ENCODE peak calls at places on chromosomes 5 and 9, in seven cellular contexts. J is heart left ventricle, T is NB4, N is lower lobe of right lung, K is breast epithelium, F is right atrium auricular region, L is HepG2. P is an unnamed sample.

GRCh38 chr5:129019401-129019908 is 54.2 kb downstream of the SLC27A6 start:
- DNase-seq in J (no peak), T (no peak), N (no peak), K (no peak), F (no peak), L (no peak), P (no peak)

GRCh38 chr9:123309611-123310010 is 41.2 kb upstream of the STRBP start:
- DNase-seq in J (no peak), T (no peak), N (no peak), K (no peak), F (no peak), L (no peak), P (no peak)

GRCh38 chr9:36187414-36187813 is 3.3 kb upstream of the CLTA start:
- DNase-seq in J (no peak), T (no peak), N (no peak), K (no peak), F (no peak), L (no peak), P (no peak)

GRCh38 chr9:899440-900184 is 58.1 kb downstream of the DMRT1 start:
- DNase-seq in J (no peak), T (peak; percentile 98), N (no peak), K (no peak), F (no peak), L (no peak), P (no peak)

GRCh38 chr5:116947691-116948528 is 373.3 kb upstream of the SEMA6A start:
- DNase-seq in J (peak; percentile 42), T (peak; percentile 78), N (peak; percentile 63), K (peak; percentile 23), F (no peak), L (peak; percentile 76), P (no peak)

GRCh38 chr9:82117025-82117424 is 128.5 kb downstream of the SPATA31D1 start:
- DNase-seq in J (no peak), T (no peak), N (no peak), K (peak; percentile 21), F (no peak), L (no peak), P (no peak)

GRCh38 chr5:142156839-142157463 is 48.4 kb downstream of the NDFIP1 start:
- DNase-seq in J (no peak), T (peak; percentile 41), N (no peak), K (no peak), F (no peak), L (no peak), P (no peak)

GRCh38 chr9:16505159-16505558 is 365.3 kb downstream of the BNC2 start:
- DNase-seq in J (no peak), T (no peak), N (no peak), K (no peak), F (no peak), L (no peak), P (no peak)

GRCh38 chr5:106399381-106399780 is 1271.4 kb downstream of the EFNA5 start:
- DNase-seq in J (no peak), T (no peak), N (no peak), K (no peak), F (no peak), L (no peak), P (no peak)

GRCh38 chr5:127568166-127568565 is 50.7 kb downstream of the PRRC1 start:
- DNase-seq in J (no peak), T (peak; percentile 56), N (no peak), K (no peak), F (no peak), L (no peak), P (no peak)

GRCh38 chr5:42756630-42757601 is at the start of gene CCDC152:
- DNase-seq in J (no peak), T (no peak), N (no peak), K (no peak), F (no peak), L (no peak), P (no peak)

GRCh38 chr5:158634713-158635112 is 465.0 kb downstream of the EBF1 start:
- DNase-seq in J (no peak), T (no peak), N (no peak), K (no peak), F (no peak), L (no peak), P (no peak)

GRCh38 chr5:146947181-146947941 is 68.8 kb upstream of the PPP2R2B start:
- DNase-seq in J (no peak), T (peak; percentile 45), N (no peak), K (no peak), F (no peak), L (no peak), P (no peak)

GRCh38 chr9:108151161-108151586 is 661.6 kb upstream of the KLF4 start:
- DNase-seq in J (peak; percentile 20), T (peak; percentile 68), N (no peak), K (no peak), F (no peak), L (no peak), P (no peak)

GRCh38 chr9:121748727-121749546 is 97.5 kb downstream of the DAB2IP start:
- DNase-seq in J (peak; percentile 82), T (no peak), N (no peak), K (no peak), F (no peak), L (peak; percentile 26), P (no peak)

GRCh38 chr5:1919209-1919566 is 36.5 kb upstream of the IRX4 start:
- DNase-seq in J (no peak), T (no peak), N (no peak), K (no peak), F (no peak), L (no peak), P (no peak)

GRCh38 chr5:141849371-141850182 is 28.6 kb downstream of the PCDH1 start:
- DNase-seq in J (peak; percentile 93), T (peak; percentile 35), N (peak; percentile 93), K (peak; percentile 86), F (peak; percentile 75), L (peak; percentile 31), P (peak; percentile 31)

GRCh38 chr5:132782101-132782500 is 5.1 kb upstream of the SEPTIN8 start:
- DNase-seq in J (no peak), T (peak; percentile 64), N (no peak), K (no peak), F (no peak), L (no peak), P (no peak)

GRCh38 chr9:129868571-129869486 is 33.6 kb downstream of the USP20 start:
- DNase-seq in J (no peak), T (no peak), N (no peak), K (no peak), F (no peak), L (no peak), P (no peak)

GRCh38 chr9:129865668-129866320 is 30.5 kb downstream of the USP20 start:
- DNase-seq in J (no peak), T (no peak), N (no peak), K (no peak), F (no peak), L (no peak), P (no peak)

GRCh38 chr9:129866373-129867137 is 31.3 kb downstream of the USP20 start:
- DNase-seq in J (no peak), T (no peak), N (no peak), K (no peak), F (no peak), L (no peak), P (no peak)

GRCh38 chr9:129868033-129868395 is 32.8 kb downstream of the USP20 start:
- DNase-seq in J (no peak), T (no peak), N (no peak), K (no peak), F (no peak), L (no peak), P (no peak)

DNA sequence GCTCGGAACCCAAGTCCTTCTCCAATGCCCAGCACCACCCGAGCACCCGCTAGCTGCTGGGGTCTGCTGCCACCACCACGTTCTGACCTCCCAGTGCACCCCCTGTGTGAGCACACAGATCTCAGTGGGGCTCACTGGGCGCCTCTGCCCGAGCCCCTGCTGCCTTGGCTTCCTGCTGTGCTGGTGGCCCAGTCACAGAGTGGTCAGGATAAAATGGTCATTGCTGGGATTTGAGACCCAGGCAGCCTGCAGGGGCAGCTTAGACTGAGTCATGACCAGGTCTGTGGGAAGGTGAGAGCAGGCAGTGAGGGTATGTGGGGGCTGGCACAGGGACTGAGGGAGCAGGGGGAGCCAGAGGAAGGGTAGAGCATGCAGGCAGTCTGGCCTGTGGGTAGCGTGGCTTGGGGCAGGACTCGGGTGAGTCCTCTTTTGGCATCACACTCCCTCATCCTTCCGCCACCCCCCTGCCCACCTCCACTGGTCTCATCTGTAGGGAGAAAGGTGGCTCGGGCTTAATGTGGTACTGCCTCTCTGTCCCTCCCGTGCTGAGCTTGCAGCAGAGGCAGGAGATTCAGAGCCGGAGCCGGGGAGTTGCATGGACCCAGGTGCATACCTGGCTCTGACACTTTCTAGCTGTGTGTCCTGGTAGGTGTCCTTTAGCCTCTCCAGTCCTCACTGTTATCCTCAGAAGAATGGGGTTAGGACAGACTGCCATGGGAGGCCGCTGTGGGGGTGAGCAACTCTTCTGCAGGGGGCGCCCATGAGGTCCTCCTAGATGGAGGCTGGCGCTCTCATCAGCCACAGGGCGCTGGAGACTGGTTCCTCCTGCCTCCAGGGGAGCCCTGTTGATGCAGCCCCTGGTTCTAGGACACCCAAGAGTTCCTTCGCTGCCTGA is 32.1 kb downstream of the USP20 start:
- DNase-seq in J (no peak), T (peak; percentile 34), N (no peak), K (no peak), F (no peak), L (no peak), P (no peak)
- TF ChIP-seq CTCF in J (no peak), T (peak; percentile 19), N (no peak), K (no peak), F (no peak), L (peak; percentile 13), P (no peak)

GRCh38 chr9:128685022-128685332 is 4.0 kb upstream of the SET start:
- DNase-seq in J (no peak), T (no peak), N (no peak), K (no peak), F (no peak), L (peak; percentile 82), P (no peak)
- H3K4me3 ChIP-seq in J (no peak overlapping the region), T (peak overlapping the region; percentile 92), N (peak overlapping the region; percentile 79), K (no peak overlapping the region), F (no peak overlapping the region), L (peak overlapping the region; percentile 60), P (peak overlapping the region; percentile 68)

DNA sequence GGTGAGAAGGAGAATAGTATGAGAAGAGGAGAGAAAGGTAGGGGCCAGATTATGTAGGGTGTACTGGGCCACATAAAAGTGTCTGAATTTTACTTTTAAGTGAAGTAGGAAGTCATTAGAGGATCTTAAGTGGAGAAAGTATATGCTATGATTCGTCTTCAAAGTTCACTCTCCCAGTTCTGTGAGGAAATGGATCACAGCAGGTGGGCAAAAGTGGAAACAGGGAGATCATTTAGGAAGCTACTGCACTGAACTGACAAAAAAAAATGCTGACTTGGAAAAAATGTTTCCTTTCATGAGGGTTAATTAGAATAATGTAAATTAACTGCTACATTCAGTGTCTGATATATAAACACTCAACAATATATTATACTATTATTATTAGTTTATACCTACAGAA is 2.4 kb downstream of the KIF24 start:
- DNase-seq in J (no peak), T (no peak), N (no peak), K (no peak), F (no peak), L (no peak), P (no peak)
- TF ChIP-seq CTCF in J (no peak), T (no peak), N (no peak), K (no peak), F (no peak), L (no peak), P (no peak)

DNA sequence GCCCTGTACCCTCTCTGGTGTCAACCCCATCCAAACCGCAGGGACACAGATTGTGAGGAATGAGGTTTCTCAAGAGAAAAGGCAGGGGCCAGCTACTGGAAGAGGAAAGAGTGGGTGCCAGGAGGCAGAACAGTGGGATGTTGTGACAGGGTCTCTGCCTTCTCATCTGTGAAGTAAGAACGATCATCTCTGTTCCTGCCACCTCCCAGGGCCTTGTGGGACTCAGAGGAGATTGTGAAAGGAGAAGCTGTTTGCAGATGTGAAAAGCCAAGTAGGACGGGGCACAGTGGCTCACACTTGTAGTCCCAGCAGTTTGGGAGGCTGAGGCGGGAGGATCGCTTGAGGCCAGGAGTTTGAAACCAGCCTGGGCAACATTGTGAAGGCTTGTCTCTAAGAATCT is 22.8 kb upstream of the RPL26L1 start:
- DNase-seq in J (no peak), T (no peak), N (no peak), K (no peak), F (no peak), L (no peak), P (no peak)
- H3K4me3 ChIP-seq in J (no peak overlapping the region), T (no peak overlapping the region), N (no peak overlapping the region), K (no peak overlapping the region), F (no peak overlapping the region), L (no peak overlapping the region), P (no peak overlapping the region)

P was measured in esophagus squamous epithelium.